ENCODE peak calls at places on chromosome 17, in four cellular contexts. Y is cardiac muscle cell, L is AG04450, H is BJ. Z is an unnamed sample.

GRCh38 chr17:21218101-21218500 is 4.1 kb upstream of the TMEM11 start:
- DNase-seq in L (no peak), Y (peak; percentile 33), H (no peak), Z (no peak)

GRCh38 chr17:63932721-63933120 is 590 bp upstream of the CD79B start:
- DNase-seq in Y (no peak), H (no peak), L (no peak), Z (no peak)

GRCh38 chr17:37888881-37889280 is 35.3 kb upstream of the TBC1D3K start:
- DNase-seq in Y (no peak), H (no peak), L (no peak), Z (no peak)

GRCh38 chr17:66283296-66283934 is 19.0 kb upstream of the PRKCA start:
- DNase-seq in Y (no peak), H (no peak), L (no peak), Z (no peak)

GRCh38 chr17:7650509-7651096 is at the start of gene ATP1B2:
- DNase-seq in H (no peak), L (no peak), Y (peak; percentile 46), Z (no peak)

GRCh38 chr17:6061290-6061689 is 8.9 kb upstream of the WSCD1 start:
- DNase-seq in Y (peak; percentile 19), H (no peak), L (no peak), Z (no peak)

GRCh38 chr17:77003699-77004098 is 135.5 kb downstream of the MGAT5B start:
- DNase-seq in L (no peak), Y (no peak), H (no peak), Z (no peak)

GRCh38 chr17:57986841-57987581 is 1.0 kb downstream of the VEZF1 start:
- DNase-seq in Y (peak; percentile 78), H (no peak), L (peak; percentile 66), Z (no peak)

GRCh38 chr17:74340470-74341023 is 14.5 kb downstream of the KIF19 start:
- DNase-seq in Y (no peak), H (no peak), L (no peak), Z (no peak)

GRCh38 chr17:45070001-45070400 is 8.9 kb downstream of the NMT1 start:
- DNase-seq in L (no peak), H (no peak), Y (no peak), Z (no peak)

GRCh38 chr17:74297941-74298340 is 23.9 kb downstream of the DNAI2 start:
- DNase-seq in H (no peak), Y (no peak), L (no peak), Z (no peak)

GRCh38 chr17:11612956-11613355 is 14.7 kb downstream of the DNAH9 start:
- DNase-seq in H (no peak), L (no peak), Y (no peak), Z (no peak)

GRCh38 chr17:80151333-80151732 is 4.4 kb upstream of the EIF4A3 start:
- DNase-seq in Y (peak; percentile 77), H (peak; percentile 53), L (peak; percentile 52), Z (no peak)

GRCh38 chr17:38609280-38610031 is 3.7 kb upstream of the SRCIN1 start:
- DNase-seq in H (no peak), Y (no peak), L (no peak), Z (no peak)

GRCh38 chr17:38428150-38428642 is at the start of gene ARHGAP23:
- DNase-seq in L (peak; percentile 47), Y (peak; percentile 79), H (no peak), Z (no peak)

GRCh38 chr17:79774561-79774975 is 3.4 kb upstream of the CBX2 start:
- DNase-seq in H (no peak), L (no peak), Y (no peak), Z (no peak)

GRCh38 chr17:78383725-78384471 is 5.4 kb downstream of the PGS1 start:
- DNase-seq in L (peak; percentile 97), Y (peak; percentile 98), H (peak; percentile 96), Z (no peak)

Z was measured in LNCaP clone FGC.